ENCODE peak calls at places on chromosome 15, in six cellular contexts. One of them, this sample, is unnamed.

GRCh38 chr15:92332125-92332899 is 61.4 kb upstream of the ST8SIA2 start:
- DNase-seq in fibroblast of mammary gland: no peak
- DNase-seq in stimulated activated CD8-positive, alpha-beta memory T cell treated with anti-CD3 and anti-CD28 coated beads, Interleukin-12 subunit alpha, Interleukin-12 subunit beta, amount 100 ng/mL, for 1 hour: no peak
- DNase-seq in GDM1: no peak
- DNase-seq in HuH-7.5: no peak
- DNase-seq in epithelial cell of prostate: no peak
- DNase-seq in this sample: no peak

GRCh38 chr15:53757906-53758305 is 1.6 kb downstream of the WDR72 start:
- DNase-seq in fibroblast of mammary gland: no peak
- DNase-seq in stimulated activated CD8-positive, alpha-beta memory T cell treated with anti-CD3 and anti-CD28 coated beads, Interleukin-12 subunit alpha, Interleukin-12 subunit beta, amount 100 ng/mL, for 1 hour: no peak
- DNase-seq in GDM1: no peak
- DNase-seq in HuH-7.5: no peak
- DNase-seq in epithelial cell of prostate: no peak
- DNase-seq in this sample: no peak

GRCh38 chr15:68493629-68494028 is 61.7 kb upstream of the ITGA11 start:
- DNase-seq in fibroblast of mammary gland: no peak
- DNase-seq in stimulated activated CD8-positive, alpha-beta memory T cell treated with anti-CD3 and anti-CD28 coated beads, Interleukin-12 subunit alpha, Interleukin-12 subunit beta, amount 100 ng/mL, for 1 hour: no peak
- DNase-seq in GDM1: no peak
- DNase-seq in HuH-7.5: no peak
- DNase-seq in epithelial cell of prostate: no peak
- DNase-seq in this sample: no peak

GRCh38 chr15:73910904-73911303 is 15.4 kb upstream of the LOXL1 start:
- DNase-seq in fibroblast of mammary gland: no peak
- DNase-seq in stimulated activated CD8-positive, alpha-beta memory T cell treated with anti-CD3 and anti-CD28 coated beads, Interleukin-12 subunit alpha, Interleukin-12 subunit beta, amount 100 ng/mL, for 1 hour: no peak
- DNase-seq in GDM1: no peak
- DNase-seq in HuH-7.5: no peak
- DNase-seq in epithelial cell of prostate: no peak
- DNase-seq in this sample: no peak

GRCh38 chr15:93189562-93189961 is 100.6 kb upstream of the RGMA start:
- DNase-seq in fibroblast of mammary gland: no peak
- DNase-seq in stimulated activated CD8-positive, alpha-beta memory T cell treated with anti-CD3 and anti-CD28 coated beads, Interleukin-12 subunit alpha, Interleukin-12 subunit beta, amount 100 ng/mL, for 1 hour: no peak
- DNase-seq in GDM1: no peak
- DNase-seq in HuH-7.5: no peak
- DNase-seq in epithelial cell of prostate: no peak
- DNase-seq in this sample: no peak

GRCh38 chr15:59434481-59434880 is 3.5 kb upstream of the FAM81A start:
- DNase-seq in fibroblast of mammary gland: no peak
- DNase-seq in stimulated activated CD8-positive, alpha-beta memory T cell treated with anti-CD3 and anti-CD28 coated beads, Interleukin-12 subunit alpha, Interleukin-12 subunit beta, amount 100 ng/mL, for 1 hour: no peak
- DNase-seq in GDM1: no peak
- DNase-seq in HuH-7.5: no peak
- DNase-seq in epithelial cell of prostate: no peak
- DNase-seq in this sample: no peak

GRCh38 chr15:66628976-66629723 is 63.4 kb upstream of the LCTL start:
- DNase-seq in fibroblast of mammary gland: no peak
- DNase-seq in stimulated activated CD8-positive, alpha-beta memory T cell treated with anti-CD3 and anti-CD28 coated beads, Interleukin-12 subunit alpha, Interleukin-12 subunit beta, amount 100 ng/mL, for 1 hour: no peak
- DNase-seq in GDM1: no peak
- DNase-seq in HuH-7.5: no peak
- DNase-seq in epithelial cell of prostate: no peak
- DNase-seq in this sample: no peak

GRCh38 chr15:75171408-75171807 is 30.3 kb upstream of the C15orf39 start:
- DNase-seq in fibroblast of mammary gland: peak
- DNase-seq in stimulated activated CD8-positive, alpha-beta memory T cell treated with anti-CD3 and anti-CD28 coated beads, Interleukin-12 subunit alpha, Interleukin-12 subunit beta, amount 100 ng/mL, for 1 hour: no peak
- DNase-seq in GDM1: peak
- DNase-seq in HuH-7.5: no peak
- DNase-seq in epithelial cell of prostate: peak
- DNase-seq in this sample: peak

GRCh38 chr15:70253461-70254156 is 155.9 kb upstream of the TLE3 start:
- DNase-seq in fibroblast of mammary gland: no peak
- DNase-seq in stimulated activated CD8-positive, alpha-beta memory T cell treated with anti-CD3 and anti-CD28 coated beads, Interleukin-12 subunit alpha, Interleukin-12 subunit beta, amount 100 ng/mL, for 1 hour: no peak
- DNase-seq in GDM1: no peak
- DNase-seq in HuH-7.5: no peak
- DNase-seq in epithelial cell of prostate: no peak
- DNase-seq in this sample: no peak

GRCh38 chr15:78243076-78243475 is 8.7 kb upstream of the ACSBG1 start:
- DNase-seq in fibroblast of mammary gland: no peak
- DNase-seq in stimulated activated CD8-positive, alpha-beta memory T cell treated with anti-CD3 and anti-CD28 coated beads, Interleukin-12 subunit alpha, Interleukin-12 subunit beta, amount 100 ng/mL, for 1 hour: no peak
- DNase-seq in GDM1: no peak
- DNase-seq in HuH-7.5: no peak
- DNase-seq in epithelial cell of prostate: no peak
- DNase-seq in this sample: no peak

GRCh38 chr15:38860253-38860652 is 295.6 kb upstream of the RASGRP1 start:
- DNase-seq in fibroblast of mammary gland: peak
- DNase-seq in stimulated activated CD8-positive, alpha-beta memory T cell treated with anti-CD3 and anti-CD28 coated beads, Interleukin-12 subunit alpha, Interleukin-12 subunit beta, amount 100 ng/mL, for 1 hour: no peak
- DNase-seq in GDM1: no peak
- DNase-seq in HuH-7.5: no peak
- DNase-seq in epithelial cell of prostate: no peak
- DNase-seq in this sample: peak

GRCh38 chr15:60325905-60326304 is 71.9 kb downstream of the ANXA2 start:
- DNase-seq in fibroblast of mammary gland: no peak
- DNase-seq in stimulated activated CD8-positive, alpha-beta memory T cell treated with anti-CD3 and anti-CD28 coated beads, Interleukin-12 subunit alpha, Interleukin-12 subunit beta, amount 100 ng/mL, for 1 hour: no peak
- DNase-seq in GDM1: no peak
- DNase-seq in HuH-7.5: no peak
- DNase-seq in epithelial cell of prostate: no peak
- DNase-seq in this sample: no peak

GRCh38 chr15:34986326-34987181 is 1.5 kb downstream of the ZNF770 start:
- DNase-seq in fibroblast of mammary gland: no peak
- DNase-seq in stimulated activated CD8-positive, alpha-beta memory T cell treated with anti-CD3 and anti-CD28 coated beads, Interleukin-12 subunit alpha, Interleukin-12 subunit beta, amount 100 ng/mL, for 1 hour: no peak
- DNase-seq in GDM1: no peak
- DNase-seq in HuH-7.5: no peak
- DNase-seq in epithelial cell of prostate: no peak
- DNase-seq in this sample: no peak

GRCh38 chr15:70308011-70308761 is 210.5 kb upstream of the TLE3 start:
- DNase-seq in fibroblast of mammary gland: no peak
- DNase-seq in stimulated activated CD8-positive, alpha-beta memory T cell treated with anti-CD3 and anti-CD28 coated beads, Interleukin-12 subunit alpha, Interleukin-12 subunit beta, amount 100 ng/mL, for 1 hour: no peak
- DNase-seq in GDM1: no peak
- DNase-seq in HuH-7.5: no peak
- DNase-seq in epithelial cell of prostate: no peak
- DNase-seq in this sample: peak

GRCh38 chr15:85838655-85839054 is 43.9 kb upstream of the KLHL25 start:
- DNase-seq in fibroblast of mammary gland: no peak
- DNase-seq in stimulated activated CD8-positive, alpha-beta memory T cell treated with anti-CD3 and anti-CD28 coated beads, Interleukin-12 subunit alpha, Interleukin-12 subunit beta, amount 100 ng/mL, for 1 hour: no peak
- DNase-seq in GDM1: no peak
- DNase-seq in HuH-7.5: no peak
- DNase-seq in epithelial cell of prostate: no peak
- DNase-seq in this sample: no peak

GRCh38 chr15:66402885-66403284 is 16.2 kb downstream of the MAP2K1 start:
- DNase-seq in fibroblast of mammary gland: no peak
- DNase-seq in stimulated activated CD8-positive, alpha-beta memory T cell treated with anti-CD3 and anti-CD28 coated beads, Interleukin-12 subunit alpha, Interleukin-12 subunit beta, amount 100 ng/mL, for 1 hour: no peak
- DNase-seq in GDM1: no peak
- DNase-seq in HuH-7.5: no peak
- DNase-seq in epithelial cell of prostate: no peak
- DNase-seq in this sample: no peak

GRCh38 chr15:47987908-47988532 is 132.8 kb upstream of the SLC24A5 start:
- DNase-seq in fibroblast of mammary gland: peak
- DNase-seq in stimulated activated CD8-positive, alpha-beta memory T cell treated with anti-CD3 and anti-CD28 coated beads, Interleukin-12 subunit alpha, Interleukin-12 subunit beta, amount 100 ng/mL, for 1 hour: no peak
- DNase-seq in GDM1: peak
- DNase-seq in HuH-7.5: peak
- DNase-seq in epithelial cell of prostate: peak
- DNase-seq in this sample: peak

GRCh38 chr15:38809621-38810020 is 245.0 kb upstream of the RASGRP1 start:
- DNase-seq in fibroblast of mammary gland: no peak
- DNase-seq in stimulated activated CD8-positive, alpha-beta memory T cell treated with anti-CD3 and anti-CD28 coated beads, Interleukin-12 subunit alpha, Interleukin-12 subunit beta, amount 100 ng/mL, for 1 hour: no peak
- DNase-seq in GDM1: no peak
- DNase-seq in HuH-7.5: no peak
- DNase-seq in epithelial cell of prostate: no peak
- DNase-seq in this sample: no peak

GRCh38 chr15:95734422-95735316 is 595.8 kb upstream of the NR2F2 start:
- DNase-seq in fibroblast of mammary gland: no peak
- DNase-seq in stimulated activated CD8-positive, alpha-beta memory T cell treated with anti-CD3 and anti-CD28 coated beads, Interleukin-12 subunit alpha, Interleukin-12 subunit beta, amount 100 ng/mL, for 1 hour: no peak
- DNase-seq in GDM1: no peak
- DNase-seq in HuH-7.5: no peak
- DNase-seq in epithelial cell of prostate: no peak
- DNase-seq in this sample: no peak

GRCh38 chr15:80445300-80446041 is 41.3 kb downstream of the ARNT2 start:
- DNase-seq in fibroblast of mammary gland: no peak
- DNase-seq in stimulated activated CD8-positive, alpha-beta memory T cell treated with anti-CD3 and anti-CD28 coated beads, Interleukin-12 subunit alpha, Interleukin-12 subunit beta, amount 100 ng/mL, for 1 hour: no peak
- DNase-seq in GDM1: no peak
- DNase-seq in HuH-7.5: no peak
- DNase-seq in epithelial cell of prostate: no peak
- DNase-seq in this sample: no peak

GRCh38 chr15:34951993-34952392 is 17.5 kb downstream of the AQR start:
- DNase-seq in fibroblast of mammary gland: peak
- DNase-seq in stimulated activated CD8-positive, alpha-beta memory T cell treated with anti-CD3 and anti-CD28 coated beads, Interleukin-12 subunit alpha, Interleukin-12 subunit beta, amount 100 ng/mL, for 1 hour: no peak
- DNase-seq in GDM1: no peak
- DNase-seq in HuH-7.5: no peak
- DNase-seq in epithelial cell of prostate: no peak
- DNase-seq in this sample: no peak

GRCh38 chr15:88238618-88239430 is 17.7 kb downstream of the NTRK3 start:
- DNase-seq in fibroblast of mammary gland: peak
- DNase-seq in stimulated activated CD8-positive, alpha-beta memory T cell treated with anti-CD3 and anti-CD28 coated beads, Interleukin-12 subunit alpha, Interleukin-12 subunit beta, amount 100 ng/mL, for 1 hour: no peak
- DNase-seq in GDM1: no peak
- DNase-seq in HuH-7.5: no peak
- DNase-seq in epithelial cell of prostate: no peak
- DNase-seq in this sample: peak

GRCh38 chr15:64232400-64232799 is 69.6 kb upstream of the PPIB start:
- DNase-seq in fibroblast of mammary gland: peak
- DNase-seq in stimulated activated CD8-positive, alpha-beta memory T cell treated with anti-CD3 and anti-CD28 coated beads, Interleukin-12 subunit alpha, Interleukin-12 subunit beta, amount 100 ng/mL, for 1 hour: no peak
- DNase-seq in GDM1: no peak
- DNase-seq in HuH-7.5: no peak
- DNase-seq in epithelial cell of prostate: no peak
- DNase-seq in this sample: peak

GRCh38 chr15:31586841-31587240 is 260.2 kb downstream of the KLF13 start:
- DNase-seq in fibroblast of mammary gland: no peak
- DNase-seq in stimulated activated CD8-positive, alpha-beta memory T cell treated with anti-CD3 and anti-CD28 coated beads, Interleukin-12 subunit alpha, Interleukin-12 subunit beta, amount 100 ng/mL, for 1 hour: no peak
- DNase-seq in GDM1: no peak
- DNase-seq in HuH-7.5: no peak
- DNase-seq in epithelial cell of prostate: no peak
- DNase-seq in this sample: no peak

This sample was measured in MV-4-11.